ENCODE peak calls at places on chromosomes 12 and 14, in four cellular contexts. One of them, this sample, is unnamed.

GRCh38 chr12:24943947-24944597 is 4.8 kb downstream of the BCAT1 start:
- DNase-seq in K562: no peak
- DNase-seq in HepG2: peak
- DNase-seq in GM12878: no peak
- DNase-seq in this sample: no peak

GRCh38 chr12:19198272-19198671 is 68.7 kb downstream of the PLEKHA5 start:
- DNase-seq in HepG2: no peak
- DNase-seq in GM12878: no peak
- DNase-seq in K562: no peak
- DNase-seq in this sample: no peak

GRCh38 chr14:61476737-61477410 is 155.5 kb downstream of the PRKCH start:
- DNase-seq in HepG2: no peak
- DNase-seq in K562: peak
- DNase-seq in GM12878: no peak
- DNase-seq in this sample: no peak

GRCh38 chr14:96739511-96739910 is 57.7 kb upstream of the VRK1 start:
- DNase-seq in HepG2: no peak
- DNase-seq in K562: no peak
- DNase-seq in GM12878: no peak
- DNase-seq in this sample: no peak

GRCh38 chr12:63308701-63309100 is 157.7 kb upstream of the AVPR1A start:
- DNase-seq in GM12878: no peak
- DNase-seq in HepG2: no peak
- DNase-seq in K562: no peak
- DNase-seq in this sample: no peak

GRCh38 chr12:60333461-60333860 is 737.6 kb downstream of the SLC16A7 start:
- DNase-seq in HepG2: no peak
- DNase-seq in GM12878: no peak
- DNase-seq in K562: no peak
- DNase-seq in this sample: no peak

GRCh38 chr12:124174406-124174805 is 120.5 kb upstream of the RFLNA start:
- DNase-seq in GM12878: no peak
- DNase-seq in K562: no peak
- DNase-seq in HepG2: no peak
- DNase-seq in this sample: no peak

GRCh38 chr14:78319826-78320635 is 149.9 kb downstream of the NRXN3 start:
- DNase-seq in K562: peak
- DNase-seq in GM12878: no peak
- DNase-seq in HepG2: no peak
- DNase-seq in this sample: no peak

GRCh38 chr14:85252011-85252410 is 277.9 kb upstream of the FLRT2 start:
- DNase-seq in K562: no peak
- DNase-seq in HepG2: no peak
- DNase-seq in GM12878: no peak
- DNase-seq in this sample: no peak

GRCh38 chr14:96090441-96091148 is 51.4 kb downstream of the C14orf132 start:
- DNase-seq in HepG2: no peak
- DNase-seq in K562: no peak
- DNase-seq in GM12878: no peak
- DNase-seq in this sample: no peak

GRCh38 chr12:84756961-84757360 is 155.6 kb downstream of the SLC6A15 start:
- DNase-seq in K562: no peak
- DNase-seq in HepG2: no peak
- DNase-seq in GM12878: no peak
- DNase-seq in this sample: no peak

GRCh38 chr12:120970310-120970709 is 8.0 kb upstream of the HNF1A start:
- DNase-seq in K562: no peak
- DNase-seq in HepG2: no peak
- DNase-seq in GM12878: no peak
- DNase-seq in this sample: no peak

GRCh38 chr12:120972870-120973543 is 5.3 kb upstream of the HNF1A start:
- DNase-seq in K562: no peak
- DNase-seq in HepG2: peak
- DNase-seq in GM12878: no peak
- DNase-seq in this sample: no peak

GRCh38 chr12:120965534-120966091 is 12.7 kb upstream of the HNF1A start:
- DNase-seq in K562: no peak
- DNase-seq in GM12878: no peak
- DNase-seq in HepG2: no peak
- DNase-seq in this sample: no peak

GRCh38 chr12:120971299-120972180 is 6.8 kb upstream of the HNF1A start:
- DNase-seq in K562: peak
- DNase-seq in GM12878: peak
- DNase-seq in HepG2: peak
- DNase-seq in this sample: peak
- TF ChIP-seq TARDBP in K562: no peak
- TF ChIP-seq TARDBP in GM12878: no peak
- TF ChIP-seq TARDBP in HepG2: no peak
- TF ChIP-seq TARDBP in this sample: no peak

DNA sequence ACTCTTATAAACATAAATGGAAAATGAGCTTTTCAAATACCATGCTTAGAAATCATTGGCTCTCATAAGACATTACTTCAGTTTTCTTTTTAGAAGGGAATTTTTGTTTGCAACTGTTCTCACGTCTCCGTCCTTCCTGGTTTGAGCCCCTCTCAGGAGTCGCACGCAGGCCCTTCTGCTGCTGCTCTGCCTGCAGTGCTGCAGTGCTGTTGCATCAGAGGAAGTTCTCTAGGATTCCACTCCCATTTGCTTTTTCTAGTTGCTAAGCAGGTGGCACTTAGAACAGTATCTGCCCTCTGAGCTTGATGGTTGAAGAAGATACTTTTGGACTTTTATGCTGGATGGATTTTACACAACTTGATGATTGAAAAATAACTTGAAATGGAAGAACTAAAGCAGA is 70.8 kb downstream of the SCN8A start:
- DNase-seq in GM12878: no peak
- DNase-seq in K562: no peak
- DNase-seq in HepG2: peak
- DNase-seq in this sample: no peak
- TF ChIP-seq FOXK2 in GM12878: no peak
- TF ChIP-seq FOXK2 in K562: no peak
- TF ChIP-seq FOXK2 in HepG2: no peak
- TF ChIP-seq FOXK2 in this sample: no peak

GRCh38 chr12:81450920-81451739 is 308.0 kb downstream of the PPFIA2 start:
- DNase-seq in GM12878: no peak
- DNase-seq in K562: peak
- DNase-seq in HepG2: peak
- DNase-seq in this sample: peak
- TF ChIP-seq TARDBP in GM12878: no peak
- TF ChIP-seq TARDBP in K562: no peak
- TF ChIP-seq TARDBP in HepG2: no peak
- TF ChIP-seq TARDBP in this sample: no peak

DNA sequence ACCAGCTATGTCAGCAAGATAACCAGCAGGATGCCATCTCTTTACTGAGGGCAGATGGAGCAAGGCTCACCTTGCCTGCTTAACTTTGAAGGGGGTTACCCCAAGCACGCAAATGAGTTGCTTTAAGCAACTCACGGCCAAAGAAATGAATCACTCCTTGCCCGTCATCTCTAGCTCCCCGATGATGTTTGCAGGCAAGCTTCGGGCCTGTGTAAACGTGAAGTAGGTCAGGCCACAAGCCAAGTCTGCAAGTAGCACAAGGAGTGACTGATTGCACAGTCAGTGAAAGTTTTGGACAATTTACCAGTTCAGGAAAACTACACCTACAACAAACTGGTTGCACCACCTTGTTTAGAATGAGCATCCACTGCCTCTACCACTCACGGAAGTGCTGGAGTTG is 699.7 kb upstream of the TBX3 start:
- DNase-seq in HepG2: no peak
- DNase-seq in K562: no peak
- DNase-seq in GM12878: no peak
- DNase-seq in this sample: no peak
- TF ChIP-seq FOXK2 in HepG2: no peak
- TF ChIP-seq FOXK2 in K562: no peak
- TF ChIP-seq FOXK2 in GM12878: no peak
- TF ChIP-seq FOXK2 in this sample: no peak

GRCh38 chr12:10719482-10719881 is 3.6 kb downstream of the YBX3 start:
- DNase-seq in K562: no peak
- DNase-seq in HepG2: no peak
- DNase-seq in GM12878: no peak
- DNase-seq in this sample: no peak
- TF ChIP-seq TARDBP in K562: no peak
- TF ChIP-seq TARDBP in HepG2: no peak
- TF ChIP-seq TARDBP in GM12878: no peak
- TF ChIP-seq TARDBP in this sample: no peak

DNA sequence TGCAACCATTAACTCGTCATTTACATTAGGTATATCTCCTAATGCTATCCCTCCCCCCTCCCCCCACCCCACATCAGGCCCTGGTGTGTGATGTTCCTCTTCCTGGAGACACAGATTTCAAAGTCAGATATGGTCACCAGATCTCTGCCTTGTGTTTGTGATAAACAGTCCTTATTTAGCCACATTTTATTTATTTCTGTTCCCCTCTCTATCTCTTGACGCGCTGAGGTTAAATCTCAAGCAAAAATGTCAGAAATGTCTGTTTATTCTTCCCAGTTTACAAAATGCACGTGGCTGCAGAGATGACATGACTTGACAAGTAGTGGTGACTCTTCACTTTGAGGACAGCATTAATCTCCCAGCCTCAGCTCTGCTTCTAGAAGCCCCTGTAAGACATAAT is 11.5 kb upstream of the RASSF3 start:
- DNase-seq in HepG2: no peak
- DNase-seq in GM12878: no peak
- DNase-seq in K562: no peak
- DNase-seq in this sample: no peak
- TF ChIP-seq FOXK2 in HepG2: no peak
- TF ChIP-seq FOXK2 in GM12878: no peak
- TF ChIP-seq FOXK2 in K562: peak
- TF ChIP-seq FOXK2 in this sample: no peak

GRCh38 chr12:46983959-46984833 is 95.2 kb upstream of the PCED1B start:
- DNase-seq in HepG2: peak
- DNase-seq in GM12878: peak
- DNase-seq in K562: peak
- DNase-seq in this sample: peak
- TF ChIP-seq TARDBP in HepG2: peak
- TF ChIP-seq TARDBP in GM12878: no peak
- TF ChIP-seq TARDBP in K562: no peak
- TF ChIP-seq TARDBP in this sample: no peak

GRCh38 chr12:27185234-27186045 is 58.6 kb upstream of the STK38L start:
- DNase-seq in HepG2: no peak
- DNase-seq in GM12878: peak
- DNase-seq in K562: no peak
- DNase-seq in this sample: no peak
- TF ChIP-seq FOXK2 in HepG2: no peak
- TF ChIP-seq FOXK2 in GM12878: no peak
- TF ChIP-seq FOXK2 in K562: no peak
- TF ChIP-seq FOXK2 in this sample: no peak

This sample was measured in HEK293T.